ENCODE peak calls at places on chromosomes 12 and 14, in seven cellular contexts. M is heart left ventricle, G is IMR-90, H is stomach, R is suprapubic skin, O is HCT116, C is Peyer's patch. B is an unnamed sample.

GRCh38 chr12:78672033-78672432 is 192.5 kb upstream of the SYT1 start:
- DNase-seq in M (no peak), G (no peak), H (no peak), R (no peak), O (no peak), C (no peak), B (no peak)

GRCh38 chr12:13179159-13180074 is 17.1 kb upstream of the EMP1 start:
- DNase-seq in M (peak; percentile 59), G (peak; percentile 37), H (peak; percentile 64), R (peak; percentile 87), O (no peak), C (peak; percentile 41), B (peak; percentile 46)

GRCh38 chr12:121423682-121424631 is 24.0 kb downstream of the RNF34 start:
- DNase-seq in M (peak; percentile 73), G (peak; percentile 38), H (no peak), R (no peak), O (no peak), C (no peak), B (no peak)

GRCh38 chr12:110547090-110547489 is 36.0 kb downstream of the PPTC7 start:
- DNase-seq in M (no peak), G (no peak), H (no peak), R (no peak), O (no peak), C (no peak), B (no peak)

GRCh38 chr14:40393143-40393542 is 960.9 kb upstream of the FBXO33 start:
- DNase-seq in M (no peak), G (no peak), H (no peak), R (no peak), O (no peak), C (no peak), B (no peak)

GRCh38 chr14:100342195-100342594 is 19.1 kb downstream of the SLC25A47 start:
- DNase-seq in M (no peak), G (no peak), H (no peak), R (no peak), O (no peak), C (peak; percentile 14), B (peak; percentile 11)

GRCh38 chr14:35332517-35333346 is 40.5 kb downstream of the PSMA6 start:
- DNase-seq in M (no peak), G (no peak), H (peak; percentile 40), R (no peak), O (no peak), C (no peak), B (no peak)

GRCh38 chr12:108699955-108700563 is 31.3 kb downstream of the CORO1C start:
- DNase-seq in M (no peak), G (peak; percentile 64), H (no peak), R (no peak), O (no peak), C (no peak), B (no peak)

GRCh38 chr12:74999474-74999873 is 210.2 kb downstream of the KCNC2 start:
- DNase-seq in M (no peak), G (no peak), H (no peak), R (no peak), O (no peak), C (no peak), B (no peak)

GRCh38 chr12:40105265-40105514 is 691 bp downstream of the SLC2A13 start:
- DNase-seq in M (no peak), G (no peak), H (no peak), R (peak; percentile 83), O (no peak), C (no peak), B (peak; percentile 57)

GRCh38 chr12:58774731-58775130 is 145.6 kb downstream of the LRIG3 start:
- DNase-seq in M (no peak), G (no peak), H (no peak), R (no peak), O (no peak), C (no peak), B (no peak)

GRCh38 chr14:104220225-104221070 is 82.1 kb downstream of the KIF26A start:
- DNase-seq in M (no peak), G (no peak), H (no peak), R (no peak), O (no peak), C (no peak), B (no peak)

GRCh38 chr12:26274441-26275312 is 79.3 kb downstream of the SSPN start:
- DNase-seq in M (peak; percentile 89), G (peak; percentile 100), H (peak; percentile 85), R (peak; percentile 90), O (peak; percentile 71), C (peak; percentile 66), B (peak; percentile 86)

GRCh38 chr12:47800582-47800981 is 19.1 kb downstream of the HDAC7 start:
- DNase-seq in M (no peak), G (no peak), H (no peak), R (no peak), O (no peak), C (no peak), B (no peak)

GRCh38 chr14:36633580-36633979 is 28.1 kb upstream of the PAX9 start:
- DNase-seq in M (no peak), G (no peak), H (no peak), R (no peak), O (no peak), C (no peak), B (no peak)

GRCh38 chr12:65586796-65587195 is 237.5 kb upstream of the HMGA2 start:
- DNase-seq in M (no peak), G (no peak), H (no peak), R (no peak), O (no peak), C (no peak), B (no peak)

GRCh38 chr14:105472496-105472991 is 2.1 kb upstream of the CRIP2 start:
- DNase-seq in M (peak; percentile 90), G (no peak), H (peak; percentile 71), R (no peak), O (no peak), C (no peak), B (no peak)

GRCh38 chr12:79688376-79689040 is 2.3 kb downstream of the PAWR start:
- DNase-seq in M (no peak), G (no peak), H (no peak), R (no peak), O (no peak), C (no peak), B (no peak)

GRCh38 chr12:68638171-68638570 is 27.5 kb downstream of the RAP1B start:
- DNase-seq in M (no peak), G (no peak), H (no peak), R (no peak), O (no peak), C (no peak), B (no peak)
- H3K4me3 ChIP-seq in M (no peak overlapping the region), G (no peak overlapping the region), H (no peak overlapping the region), R (no peak overlapping the region), O (no peak overlapping the region), C (no peak overlapping the region), B (no peak overlapping the region)

GRCh38 chr14:87407344-87407743 is 585.6 kb downstream of the GALC start:
- DNase-seq in M (peak; percentile 24), G (no peak), H (no peak), R (no peak), O (no peak), C (no peak), B (no peak)

GRCh38 chr14:87411370-87411769 is 581.6 kb downstream of the GALC start:
- DNase-seq in M (no peak), G (no peak), H (no peak), R (no peak), O (no peak), C (no peak), B (no peak)

GRCh38 chr14:87409401-87409800 is 583.6 kb downstream of the GALC start:
- DNase-seq in M (no peak), G (peak; percentile 65), H (no peak), R (no peak), O (no peak), C (no peak), B (no peak)

DNA sequence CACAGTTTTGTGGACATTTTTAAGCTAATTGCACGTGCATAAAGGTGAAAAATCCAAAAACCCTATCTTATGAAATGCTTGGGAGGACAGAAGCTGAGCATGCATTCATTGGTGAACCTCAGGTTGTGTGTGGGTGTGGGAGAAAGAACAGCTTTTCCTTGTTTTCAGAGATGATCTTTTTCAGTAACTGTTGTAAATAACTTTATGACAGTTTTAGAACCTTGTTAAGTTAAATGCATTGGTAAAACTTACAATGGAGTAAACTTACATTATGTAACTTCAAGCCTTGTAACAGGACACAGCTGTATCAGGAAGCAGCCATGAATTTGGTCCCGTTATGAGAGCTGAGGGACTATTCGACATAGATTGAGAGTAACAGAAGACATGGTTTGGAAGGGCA is 587.4 kb downstream of the GALC start:
- DNase-seq in M (no peak), G (no peak), H (no peak), R (no peak), O (no peak), C (no peak), B (no peak)
- H3K36me3 ChIP-seq in M (no peaks in the 10 kb centered on the region), G (no peaks in the 10 kb centered on the region), H (no peaks in the 10 kb centered on the region), R (no peaks in the 10 kb centered on the region), O (no peaks in the 10 kb centered on the region), C (no peaks in the 10 kb centered on the region), B (no peaks in the 10 kb centered on the region)

GRCh38 chr14:22555573-22556011 is 33.4 kb downstream of the DAD1 start:
- DNase-seq in M (no peak), G (peak; percentile 52), H (no peak), R (no peak), O (no peak), C (no peak), B (no peak)

GRCh38 chr14:22556021-22556989 is 32.7 kb downstream of the DAD1 start:
- DNase-seq in M (no peak), G (peak; percentile 89), H (peak; percentile 74), R (peak; percentile 84), O (no peak), C (peak; percentile 99), B (peak; percentile 41)

GRCh38 chr14:22558221-22558913 is 30.7 kb downstream of the DAD1 start:
- DNase-seq in M (no peak), G (no peak), H (no peak), R (no peak), O (no peak), C (peak; percentile 63), B (peak; percentile 68)

GRCh38 chr14:22557846-22558220 is 31.2 kb downstream of the DAD1 start:
- DNase-seq in M (no peak), G (no peak), H (no peak), R (no peak), O (no peak), C (peak; percentile 12), B (no peak)

GRCh38 chr14:22556990-22557623 is 31.9 kb downstream of the DAD1 start:
- DNase-seq in M (peak; percentile 76), G (peak; percentile 64), H (peak; percentile 85), R (peak; percentile 90), O (peak; percentile 48), C (peak; percentile 84), B (peak; percentile 83)
- TF ChIP-seq POLR2A in M (peak; percentile 22), G (no peak), H (no peak), R (no peak), O (no peak), C (no peak), B (no peak)

GRCh38 chr12:49335955-49336644 is 888 bp downstream of the C1QL4 start:
- DNase-seq in M (no peak), G (no peak), H (no peak), R (no peak), O (no peak), C (no peak), B (no peak)

GRCh38 chr12:49335118-49335954 is 1.7 kb downstream of the C1QL4 start:
- DNase-seq in M (no peak), G (no peak), H (no peak), R (no peak), O (no peak), C (no peak), B (no peak)

GRCh38 chr12:49334681-49335080 is 2.3 kb downstream of the C1QL4 start:
- DNase-seq in M (no peak), G (no peak), H (peak; percentile 10), R (no peak), O (no peak), C (no peak), B (no peak)

GRCh38 chr12:49338830-49339463 is 2.0 kb upstream of the C1QL4 start:
- DNase-seq in M (no peak), G (no peak), H (peak; percentile 3), R (no peak), O (no peak), C (no peak), B (no peak)

GRCh38 chr12:49336645-49337584 is at the start of gene C1QL4:
- DNase-seq in M (peak; percentile 86), G (peak; percentile 52), H (peak; percentile 85), R (peak; percentile 92), O (peak; percentile 33), C (peak; percentile 81), B (peak; percentile 89)
- H3K4me3 ChIP-seq in M (peak within 1 kb of the TSS; percentile 28), G (peak within 1 kb of the TSS; percentile 57), H (peak within 1 kb of the TSS; percentile 39), R (peak within 1 kb of the TSS; percentile 43), O (peak within 1 kb of the TSS; percentile 64), C (no peak within 1 kb of the TSS), B (peak within 1 kb of the TSS; percentile 34)